ENCODE peak calls at places on chromosomes 2 and 18, in nine cellular contexts. One of them, this sample, is unnamed.

GRCh38 chr2:120802161-120802560 is 66.5 kb downstream of the GLI2 start:
- DNase-seq in HCT116: no peak
- DNase-seq in OCI-LY7: no peak
- DNase-seq in neural progenitor cell: no peak
- DNase-seq in GM23248: peak
- DNase-seq in hepatocyte: no peak
- DNase-seq in MM.1S: no peak
- DNase-seq in SK-N-SH: no peak
- DNase-seq in GM23338: no peak
- DNase-seq in this sample: no peak

GRCh38 chr2:236014408-236015131 is 153.6 kb downstream of the GBX2 start:
- DNase-seq in GM23338: peak
- DNase-seq in HCT116: no peak
- DNase-seq in SK-N-SH: no peak
- DNase-seq in MM.1S: no peak
- DNase-seq in GM23248: no peak
- DNase-seq in hepatocyte: no peak
- DNase-seq in neural progenitor cell: peak
- DNase-seq in OCI-LY7: no peak
- DNase-seq in this sample: no peak

GRCh38 chr2:184562532-184562931 is 35.8 kb upstream of the ZNF804A start:
- DNase-seq in SK-N-SH: no peak
- DNase-seq in neural progenitor cell: no peak
- DNase-seq in GM23248: peak
- DNase-seq in HCT116: no peak
- DNase-seq in hepatocyte: no peak
- DNase-seq in GM23338: no peak
- DNase-seq in MM.1S: no peak
- DNase-seq in OCI-LY7: no peak
- DNase-seq in this sample: peak

GRCh38 chr2:172428841-172429173 is 1.4 kb downstream of the ITGA6 start:
- DNase-seq in HCT116: no peak
- DNase-seq in GM23248: no peak
- DNase-seq in MM.1S: no peak
- DNase-seq in SK-N-SH: no peak
- DNase-seq in hepatocyte: no peak
- DNase-seq in neural progenitor cell: no peak
- DNase-seq in GM23338: peak
- DNase-seq in OCI-LY7: no peak
- DNase-seq in this sample: no peak

GRCh38 chr18:65750421-65751144 is at the start of gene CDH7:
- DNase-seq in hepatocyte: peak
- DNase-seq in GM23338: peak
- DNase-seq in GM23248: no peak
- DNase-seq in neural progenitor cell: peak
- DNase-seq in SK-N-SH: peak
- DNase-seq in HCT116: no peak
- DNase-seq in MM.1S: no peak
- DNase-seq in OCI-LY7: no peak
- DNase-seq in this sample: peak

GRCh38 chr2:33673937-33674336 is 74.8 kb upstream of the FAM98A start:
- DNase-seq in hepatocyte: peak
- DNase-seq in HCT116: peak
- DNase-seq in OCI-LY7: peak
- DNase-seq in neural progenitor cell: no peak
- DNase-seq in SK-N-SH: peak
- DNase-seq in GM23338: peak
- DNase-seq in GM23248: peak
- DNase-seq in MM.1S: peak
- DNase-seq in this sample: peak

GRCh38 chr2:199940373-199940772 is 14.9 kb downstream of the TYW5 start:
- DNase-seq in SK-N-SH: peak
- DNase-seq in GM23248: peak
- DNase-seq in hepatocyte: no peak
- DNase-seq in HCT116: peak
- DNase-seq in GM23338: peak
- DNase-seq in OCI-LY7: peak
- DNase-seq in MM.1S: peak
- DNase-seq in neural progenitor cell: peak
- DNase-seq in this sample: peak

GRCh38 chr2:134119672-134120159 is 134.2 kb upstream of the MGAT5 start:
- DNase-seq in MM.1S: peak
- DNase-seq in OCI-LY7: peak
- DNase-seq in GM23248: peak
- DNase-seq in GM23338: peak
- DNase-seq in SK-N-SH: peak
- DNase-seq in HCT116: peak
- DNase-seq in neural progenitor cell: peak
- DNase-seq in hepatocyte: peak
- DNase-seq in this sample: peak

GRCh38 chr2:42007596-42007995 is 40.2 kb upstream of the PKDCC start:
- DNase-seq in HCT116: no peak
- DNase-seq in GM23248: no peak
- DNase-seq in MM.1S: no peak
- DNase-seq in neural progenitor cell: no peak
- DNase-seq in SK-N-SH: no peak
- DNase-seq in OCI-LY7: no peak
- DNase-seq in hepatocyte: no peak
- DNase-seq in GM23338: no peak
- DNase-seq in this sample: no peak

GRCh38 chr2:98013407-98014042 is 17.8 kb upstream of the TMEM131 start:
- DNase-seq in HCT116: no peak
- DNase-seq in hepatocyte: no peak
- DNase-seq in neural progenitor cell: no peak
- DNase-seq in GM23338: no peak
- DNase-seq in MM.1S: peak
- DNase-seq in OCI-LY7: no peak
- DNase-seq in GM23248: peak
- DNase-seq in SK-N-SH: no peak
- DNase-seq in this sample: no peak

GRCh38 chr2:18871430-18871829 is 282.1 kb upstream of the NT5C1B start:
- DNase-seq in neural progenitor cell: no peak
- DNase-seq in OCI-LY7: no peak
- DNase-seq in GM23248: no peak
- DNase-seq in hepatocyte: no peak
- DNase-seq in HCT116: no peak
- DNase-seq in MM.1S: no peak
- DNase-seq in GM23338: no peak
- DNase-seq in SK-N-SH: no peak
- DNase-seq in this sample: no peak

GRCh38 chr2:127637725-127638252 is 8.2 kb upstream of the GPR17 start:
- DNase-seq in GM23248: peak
- DNase-seq in OCI-LY7: no peak
- DNase-seq in GM23338: peak
- DNase-seq in SK-N-SH: no peak
- DNase-seq in neural progenitor cell: peak
- DNase-seq in MM.1S: no peak
- DNase-seq in HCT116: peak
- DNase-seq in hepatocyte: peak
- DNase-seq in this sample: peak

GRCh38 chr2:169472249-169472648 is 7.0 kb upstream of the BBS5 start:
- DNase-seq in MM.1S: no peak
- DNase-seq in SK-N-SH: no peak
- DNase-seq in HCT116: no peak
- DNase-seq in neural progenitor cell: no peak
- DNase-seq in GM23248: peak
- DNase-seq in hepatocyte: no peak
- DNase-seq in OCI-LY7: no peak
- DNase-seq in GM23338: no peak
- DNase-seq in this sample: peak

GRCh38 chr18:35588995-35589394 is 7.5 kb downstream of the GALNT1 start:
- DNase-seq in HCT116: no peak
- DNase-seq in hepatocyte: no peak
- DNase-seq in SK-N-SH: no peak
- DNase-seq in OCI-LY7: peak
- DNase-seq in GM23248: no peak
- DNase-seq in MM.1S: no peak
- DNase-seq in GM23338: peak
- DNase-seq in neural progenitor cell: peak
- DNase-seq in this sample: no peak

GRCh38 chr2:76813084-76813483 is 709.1 kb downstream of the LRRTM4 start:
- DNase-seq in SK-N-SH: no peak
- DNase-seq in OCI-LY7: no peak
- DNase-seq in hepatocyte: no peak
- DNase-seq in HCT116: no peak
- DNase-seq in MM.1S: no peak
- DNase-seq in GM23248: no peak
- DNase-seq in GM23338: no peak
- DNase-seq in neural progenitor cell: no peak
- DNase-seq in this sample: no peak

GRCh38 chr2:221364672-221365071 is 207.4 kb downstream of the EPHA4 start:
- DNase-seq in SK-N-SH: no peak
- DNase-seq in GM23338: no peak
- DNase-seq in GM23248: no peak
- DNase-seq in MM.1S: no peak
- DNase-seq in OCI-LY7: no peak
- DNase-seq in neural progenitor cell: no peak
- DNase-seq in hepatocyte: no peak
- DNase-seq in HCT116: no peak
- DNase-seq in this sample: no peak

GRCh38 chr2:28274911-28275685 is 117.6 kb upstream of the FOSL2 start:
- DNase-seq in SK-N-SH: no peak
- DNase-seq in OCI-LY7: no peak
- DNase-seq in GM23338: no peak
- DNase-seq in HCT116: peak
- DNase-seq in MM.1S: no peak
- DNase-seq in neural progenitor cell: peak
- DNase-seq in hepatocyte: peak
- DNase-seq in GM23248: peak
- DNase-seq in this sample: peak

GRCh38 chr2:150332378-150332777 is 155.1 kb downstream of the RND3 start:
- DNase-seq in MM.1S: no peak
- DNase-seq in GM23338: no peak
- DNase-seq in HCT116: no peak
- DNase-seq in neural progenitor cell: no peak
- DNase-seq in hepatocyte: no peak
- DNase-seq in SK-N-SH: no peak
- DNase-seq in OCI-LY7: no peak
- DNase-seq in GM23248: no peak
- DNase-seq in this sample: no peak

GRCh38 chr2:16067444-16068232 is 127.3 kb downstream of the MYCN start:
- DNase-seq in SK-N-SH: peak
- DNase-seq in HCT116: no peak
- DNase-seq in neural progenitor cell: no peak
- DNase-seq in GM23248: no peak
- DNase-seq in hepatocyte: no peak
- DNase-seq in OCI-LY7: no peak
- DNase-seq in MM.1S: no peak
- DNase-seq in GM23338: no peak
- DNase-seq in this sample: no peak

DNA sequence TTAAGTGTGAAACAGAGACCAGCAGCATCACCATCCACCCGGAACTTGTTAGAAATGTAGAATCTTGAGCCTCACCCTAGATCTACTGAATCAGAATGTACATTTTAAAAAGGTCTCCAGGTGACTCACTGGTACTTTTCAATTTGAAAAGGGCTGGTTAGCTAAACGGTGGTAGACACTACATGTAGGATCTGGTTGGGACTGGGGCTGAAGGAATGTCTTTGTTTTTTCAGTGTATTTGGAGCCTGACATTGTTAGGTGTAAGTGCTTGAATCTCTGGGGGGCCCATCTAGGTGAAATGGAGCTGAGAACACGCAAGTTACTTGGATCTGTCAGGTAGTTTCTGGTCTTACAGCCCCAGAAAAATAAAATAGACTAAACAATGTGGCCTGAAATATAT is 44.0 kb upstream of the XPO1 start:
- DNase-seq in SK-N-SH: no peak
- DNase-seq in HCT116: no peak
- DNase-seq in OCI-LY7: no peak
- DNase-seq in MM.1S: no peak
- DNase-seq in hepatocyte: no peak
- DNase-seq in neural progenitor cell: peak
- DNase-seq in GM23338: peak
- DNase-seq in GM23248: no peak
- DNase-seq in this sample: peak
- TF ChIP-seq EZH2phosphoT487 in SK-N-SH: no peak
- TF ChIP-seq EZH2phosphoT487 in HCT116: no peak
- TF ChIP-seq EZH2phosphoT487 in OCI-LY7: no peak
- TF ChIP-seq EZH2phosphoT487 in MM.1S: no peak
- TF ChIP-seq EZH2phosphoT487 in hepatocyte: no peak
- TF ChIP-seq EZH2phosphoT487 in neural progenitor cell: no peak
- TF ChIP-seq EZH2phosphoT487 in GM23338: no peak
- TF ChIP-seq EZH2phosphoT487 in GM23248: no peak
- TF ChIP-seq EZH2phosphoT487 in this sample: no peak

GRCh38 chr2:191441761-191442160 is 196.6 kb downstream of the MYO1B start:
- DNase-seq in hepatocyte: peak
- DNase-seq in GM23248: peak
- DNase-seq in MM.1S: no peak
- DNase-seq in neural progenitor cell: no peak
- DNase-seq in SK-N-SH: peak
- DNase-seq in HCT116: no peak
- DNase-seq in OCI-LY7: no peak
- DNase-seq in GM23338: no peak
- DNase-seq in this sample: no peak
- TF ChIP-seq EZH2phosphoT487 in hepatocyte: no peak
- TF ChIP-seq EZH2phosphoT487 in GM23248: peak
- TF ChIP-seq EZH2phosphoT487 in MM.1S: no peak
- TF ChIP-seq EZH2phosphoT487 in neural progenitor cell: no peak
- TF ChIP-seq EZH2phosphoT487 in SK-N-SH: no peak
- TF ChIP-seq EZH2phosphoT487 in HCT116: no peak
- TF ChIP-seq EZH2phosphoT487 in OCI-LY7: no peak
- TF ChIP-seq EZH2phosphoT487 in GM23338: no peak
- TF ChIP-seq EZH2phosphoT487 in this sample: no peak

GRCh38 chr2:160928854-160929301 is 231.3 kb upstream of the TANK start:
- DNase-seq in OCI-LY7: no peak
- DNase-seq in GM23338: no peak
- DNase-seq in hepatocyte: no peak
- DNase-seq in HCT116: no peak
- DNase-seq in SK-N-SH: no peak
- DNase-seq in neural progenitor cell: no peak
- DNase-seq in GM23248: peak
- DNase-seq in MM.1S: peak
- DNase-seq in this sample: no peak
- TF ChIP-seq EZH2phosphoT487 in OCI-LY7: no peak
- TF ChIP-seq EZH2phosphoT487 in GM23338: no peak
- TF ChIP-seq EZH2phosphoT487 in hepatocyte: no peak
- TF ChIP-seq EZH2phosphoT487 in HCT116: no peak
- TF ChIP-seq EZH2phosphoT487 in SK-N-SH: no peak
- TF ChIP-seq EZH2phosphoT487 in neural progenitor cell: no peak
- TF ChIP-seq EZH2phosphoT487 in GM23248: no peak
- TF ChIP-seq EZH2phosphoT487 in MM.1S: no peak
- TF ChIP-seq EZH2phosphoT487 in this sample: no peak

DNA sequence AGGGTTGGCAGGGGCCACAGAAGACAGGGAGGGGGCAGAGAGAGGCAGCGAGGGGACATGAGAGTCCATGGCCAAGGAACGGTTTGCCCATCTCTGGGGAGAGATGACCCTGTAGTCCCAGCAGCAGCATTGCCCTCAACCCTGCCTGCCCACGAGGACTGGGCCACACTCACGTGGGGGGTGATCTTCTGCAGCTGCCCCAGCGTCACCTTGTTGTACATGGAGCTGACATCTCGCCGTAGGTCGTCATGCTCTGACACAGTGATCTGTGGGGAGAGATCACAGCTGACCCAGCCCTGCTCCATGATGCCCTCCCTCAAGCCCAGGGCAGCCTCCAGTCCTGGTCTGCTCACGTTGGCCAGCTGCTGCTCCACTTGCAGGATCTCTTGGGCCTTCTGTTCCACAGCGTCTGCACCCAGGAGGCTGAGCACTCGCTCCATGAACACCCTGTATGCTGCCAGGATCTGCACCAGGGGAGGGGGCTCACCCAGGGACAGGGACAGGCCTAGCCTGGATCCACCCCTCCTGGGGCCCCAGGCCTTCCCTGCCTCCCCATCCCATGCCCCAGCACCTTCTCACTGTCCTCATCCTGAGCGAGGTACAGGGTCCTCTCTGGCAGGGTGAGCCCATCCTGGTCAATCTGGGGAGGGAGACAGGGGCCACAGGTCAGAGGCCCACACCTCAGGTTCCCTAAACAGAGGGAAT is 2.9 kb downstream of the ECEL1 start:
- DNase-seq in neural progenitor cell: no peak
- DNase-seq in SK-N-SH: peak
- DNase-seq in hepatocyte: no peak
- DNase-seq in HCT116: no peak
- DNase-seq in GM23338: no peak
- DNase-seq in OCI-LY7: no peak
- DNase-seq in GM23248: no peak
- DNase-seq in MM.1S: no peak
- DNase-seq in this sample: no peak
- TF ChIP-seq EZH2phosphoT487 in neural progenitor cell: no peak
- TF ChIP-seq EZH2phosphoT487 in SK-N-SH: no peak
- TF ChIP-seq EZH2phosphoT487 in hepatocyte: no peak
- TF ChIP-seq EZH2phosphoT487 in HCT116: no peak
- TF ChIP-seq EZH2phosphoT487 in GM23338: no peak
- TF ChIP-seq EZH2phosphoT487 in OCI-LY7: no peak
- TF ChIP-seq EZH2phosphoT487 in GM23248: no peak
- TF ChIP-seq EZH2phosphoT487 in MM.1S: no peak
- TF ChIP-seq EZH2phosphoT487 in this sample: no peak